ENCODE peak calls at places on chromosomes 3 and 15, in four cellular contexts. P, F, Y and U are unnamed samples.

GRCh38 chr3:55554621-55555020 is 67.5 kb upstream of the WNT5A start:
- DNase-seq in P (no peak), F (no peak), Y (no peak), U (no peak)

GRCh38 chr3:138451595-138452162 is 17.3 kb downstream of the ESYT3 start:
- DNase-seq in P (no peak), F (no peak), Y (no peak), U (no peak)

GRCh38 chr15:82045179-82045891 is 483 bp downstream of the MEX3B start:
- DNase-seq in P (peak), F (peak), Y (no peak), U (peak)

GRCh38 chr3:71629289-71630252 is 46.0 kb upstream of the FOXP1 start:
- DNase-seq in P (no peak), F (peak), Y (no peak), U (no peak)

GRCh38 chr3:169641167-169641566 is 22.3 kb downstream of the MECOM start:
- DNase-seq in P (no peak), F (no peak), Y (no peak), U (no peak)

GRCh38 chr15:101093959-101094358 is 157.9 kb downstream of the CHSY1 start:
- DNase-seq in P (no peak), F (no peak), Y (peak), U (no peak)

GRCh38 chr3:130601662-130602061 is 84.7 kb downstream of the COL6A6 start:
- DNase-seq in P (no peak), F (no peak), Y (no peak), U (no peak)

GRCh38 chr3:165742351-165742750 is 94.9 kb downstream of the BCHE start:
- DNase-seq in P (peak), F (no peak), Y (no peak), U (no peak)

GRCh38 chr3:146593776-146594175 is 11.4 kb downstream of the PLSCR5 start:
- DNase-seq in P (no peak), F (no peak), Y (no peak), U (no peak)

GRCh38 chr3:186270711-186271110 is 91.3 kb downstream of the DGKG start:
- DNase-seq in P (no peak), F (no peak), Y (no peak), U (no peak)

GRCh38 chr3:88092270-88092669 is 33.2 kb downstream of the ZNF654 start:
- DNase-seq in P (no peak), F (no peak), Y (no peak), U (no peak)

GRCh38 chr15:101684384-101684783 is 32.2 kb upstream of the TM2D3 start:
- DNase-seq in P (no peak), F (peak), Y (no peak), U (no peak)

GRCh38 chr3:149933858-149934257 is 36.8 kb downstream of the PFN2 start:
- DNase-seq in P (no peak), F (no peak), Y (no peak), U (no peak)

GRCh38 chr3:52891164-52891563 is 6.2 kb downstream of the STIMATE start:
- DNase-seq in P (no peak), F (no peak), Y (no peak), U (no peak)

GRCh38 chr3:193868590-193868989 is 267.4 kb upstream of the HES1 start:
- DNase-seq in P (no peak), F (no peak), Y (no peak), U (no peak)
- TF ChIP-seq CTCF in P (no peak), F (no peak), Y (no peak), U (no peak)

DNA sequence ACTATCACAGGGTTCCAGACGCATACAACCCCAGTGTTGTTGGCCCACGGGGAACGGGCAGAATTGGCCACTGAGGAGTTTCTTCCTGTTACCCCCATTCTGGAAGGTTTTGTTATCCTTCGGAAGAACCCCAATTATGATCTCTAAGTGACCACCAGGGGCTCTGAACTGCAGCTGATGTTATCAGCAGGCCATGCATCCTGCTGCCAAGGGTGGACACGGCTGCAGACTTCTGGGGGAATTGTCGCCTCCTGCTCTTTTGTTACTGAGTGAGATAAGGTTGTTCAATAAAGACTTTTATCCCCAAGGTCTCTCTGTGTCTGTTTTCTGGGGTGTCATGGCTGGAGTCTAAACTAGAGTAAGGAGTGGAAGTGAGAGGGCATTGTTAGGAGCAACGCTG is 5.7 kb upstream of the EIF4G1 start:
- DNase-seq in P (no peak), F (no peak), Y (no peak), U (no peak)
- TF ChIP-seq CTCF in P (no peak), F (peak), Y (no peak), U (no peak)

GRCh38 chr15:66046751-66047150 is 177.5 kb downstream of the RAB11A start:
- DNase-seq in P (no peak), F (no peak), Y (no peak), U (no peak)
- TF ChIP-seq CTCF in P (peak), F (no peak), Y (no peak), U (no peak)

DNA sequence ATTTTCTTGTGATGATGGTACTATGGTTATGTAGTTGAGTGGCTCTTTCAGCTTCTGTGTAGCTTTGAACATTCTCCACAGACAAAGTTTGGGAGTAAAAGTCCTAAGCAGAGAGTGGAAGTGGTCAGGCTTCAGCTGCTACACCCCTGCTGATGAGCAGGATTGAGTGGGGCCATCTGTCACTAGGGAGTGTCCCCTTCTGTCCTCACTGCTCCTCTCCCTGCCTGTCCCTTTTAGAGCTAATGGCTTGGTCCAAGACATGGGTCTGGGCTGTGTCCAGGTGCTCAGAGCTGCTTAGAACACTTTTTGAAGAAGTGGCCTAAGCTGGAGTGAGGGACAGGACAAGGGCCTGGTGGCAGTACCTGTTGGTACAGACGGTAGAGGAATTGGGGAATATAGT is 15.1 kb downstream of the MYZAP start:
- DNase-seq in P (no peak), F (no peak), Y (no peak), U (no peak)
- TF ChIP-seq CTCF in P (no peak), F (no peak), Y (no peak), U (no peak)

DNA sequence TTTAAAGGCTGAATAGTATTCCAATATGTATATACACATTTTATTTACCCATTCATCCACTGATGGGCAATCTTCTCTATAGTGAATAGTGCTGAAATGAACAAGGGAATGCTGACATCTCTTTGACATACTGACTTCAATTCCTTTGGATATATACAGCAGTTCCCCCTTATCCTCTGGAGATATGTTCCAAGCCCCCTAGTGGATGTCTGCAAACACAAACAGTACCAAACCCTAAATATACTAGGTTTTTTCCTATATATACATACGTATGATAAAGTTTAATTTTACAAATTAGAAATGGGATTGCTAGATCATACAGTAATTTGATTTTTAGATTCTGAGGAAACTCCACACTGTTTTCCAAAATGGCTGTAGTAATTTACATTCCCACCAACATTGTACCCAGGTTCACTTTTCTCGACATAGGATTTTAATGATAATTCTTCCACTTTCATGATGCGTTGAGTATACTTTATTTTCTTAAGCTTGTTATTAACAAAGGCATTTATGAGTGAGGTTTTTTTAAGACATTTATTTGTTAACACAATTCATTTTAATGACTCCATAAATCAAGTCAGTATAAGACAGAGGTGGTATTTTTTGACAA is 38.2 kb downstream of the VPS13C start:
- DNase-seq in P (no peak), F (no peak), Y (no peak), U (no peak)
- TF ChIP-seq CTCF in P (peak), F (peak), Y (no peak), U (no peak)

DNA sequence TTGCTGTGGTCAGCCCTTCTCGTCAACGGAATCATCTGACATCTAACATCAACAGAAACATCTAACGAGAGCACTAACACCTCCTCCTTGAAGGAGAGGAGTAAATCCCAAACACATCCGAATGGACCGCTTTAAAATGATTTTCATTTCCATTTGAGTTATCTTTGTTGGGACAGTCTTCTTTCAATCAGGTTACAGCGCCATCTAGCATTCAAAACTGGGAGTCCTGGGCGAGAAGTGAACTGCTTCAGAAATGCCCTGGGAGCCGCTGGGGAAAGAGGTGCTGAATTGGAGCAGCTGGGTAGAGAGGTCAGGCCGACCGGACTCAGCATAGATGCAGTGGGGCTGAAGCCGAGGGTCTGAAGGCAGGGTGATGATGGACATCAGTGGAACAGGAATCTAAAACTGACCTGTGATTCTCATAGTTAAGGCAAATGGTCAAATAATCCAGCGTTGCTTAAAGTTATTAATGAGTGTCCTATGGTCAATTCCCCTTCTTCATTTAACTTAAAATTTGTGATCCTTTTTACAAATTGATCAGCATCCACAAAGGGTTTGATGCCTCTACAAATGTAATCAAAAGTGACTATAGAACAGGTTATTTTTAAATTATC is 170.0 kb upstream of the NDN start:
- DNase-seq in P (peak), F (no peak), Y (no peak), U (no peak)
- TF ChIP-seq CTCF in P (peak), F (peak), Y (no peak), U (peak)

GRCh38 chr3:50292159-50292923 is at the start of gene IFRD2:
- DNase-seq in P (peak), F (peak), Y (peak), U (peak)
- TF ChIP-seq CTCF in P (no peak), F (no peak), Y (no peak), U (no peak)

DNA sequence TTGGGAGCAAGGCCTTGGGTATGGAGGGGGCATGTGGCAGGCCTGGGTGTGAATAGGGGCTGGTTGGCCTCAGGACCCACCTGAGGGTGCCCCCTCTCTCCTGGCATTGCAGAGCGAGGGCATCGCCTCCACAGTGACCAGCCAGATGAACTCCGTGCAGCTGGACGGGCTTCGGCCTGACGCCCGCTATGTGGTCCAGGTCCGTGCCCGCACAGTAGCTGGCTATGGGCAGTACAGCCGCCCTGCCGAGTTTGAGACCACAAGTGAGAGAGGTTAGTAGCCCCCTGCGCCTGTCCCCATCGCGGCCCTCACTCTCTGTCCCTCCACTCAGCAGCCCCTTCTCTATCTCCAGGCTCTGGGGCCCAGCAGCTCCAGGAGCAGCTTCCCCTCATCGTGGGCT is 16.0 kb downstream of the EPHB3 start:
- DNase-seq in P (no peak), F (no peak), Y (no peak), U (no peak)
- TF ChIP-seq CTCF in P (no peak), F (no peak), Y (no peak), U (no peak)

GRCh38 chr3:29668233-29668632 is 387.4 kb downstream of the RBMS3 start:
- DNase-seq in P (peak), F (no peak), Y (no peak), U (no peak)

GRCh38 chr3:29665688-29666087 is 384.8 kb downstream of the RBMS3 start:
- DNase-seq in P (no peak), F (no peak), Y (no peak), U (no peak)

GRCh38 chr3:29668728-29669127 is 387.9 kb downstream of the RBMS3 start:
- DNase-seq in P (no peak), F (no peak), Y (no peak), U (no peak)
- TF ChIP-seq CTCF in P (no peak), F (peak), Y (no peak), U (no peak)

GRCh38 chr15:45892182-45892581 is 257.4 kb downstream of the SQOR start:
- DNase-seq in P (no peak), F (peak), Y (no peak), U (no peak)
- TF ChIP-seq CTCF in P (no peak), F (no peak), Y (no peak), U (no peak)